ENCODE peak calls at places on chromosomes 7 and 10, in five cellular contexts. X is NCI-H460, E is Right ventricle myocardium inferior, H is AG04449, K is NAMALWA. D is an unnamed sample.
A peak's percentile ranks its signal among the peaks of the same experiment; 100 is the strongest.

GRCh38 chr7:35374858-35375257 is 121.0 kb upstream of the TBX20 start:
- DNase-seq in H (no peak), E (peak; percentile 76), X (no peak), K (no peak), D (no peak)

GRCh38 chr7:117731455-117731854 is 141.8 kb downstream of the CTTNBP2 start:
- DNase-seq in H (no peak), K (no peak), E (no peak), X (no peak), D (no peak)

GRCh38 chr7:138934861-138935260 is 46.3 kb downstream of the KIAA1549 start:
- DNase-seq in K (no peak), H (no peak), E (no peak), X (no peak), D (no peak)

GRCh38 chr10:79185796-79186374 is 117.1 kb downstream of the ZMIZ1 start:
- DNase-seq in K (no peak), E (peak; percentile 31), X (no peak), H (no peak), D (no peak)

GRCh38 chr10:117439243-117439912 is 64.1 kb upstream of the PDZD8 start:
- DNase-seq in K (no peak), E (no peak), X (peak; percentile 51), H (peak; percentile 78), D (peak; percentile 69)

GRCh38 chr10:33818343-33818742 is 483.9 kb upstream of the NRP1 start:
- DNase-seq in E (no peak), K (no peak), X (no peak), H (no peak), D (no peak)

GRCh38 chr10:101140950-101141621 is 10.0 kb downstream of the TLX1 start:
- DNase-seq in H (no peak), E (no peak), X (no peak), K (no peak), D (no peak)

GRCh38 chr10:101018600-101019439 is 12.1 kb downstream of the PDZD7 start:
- DNase-seq in H (no peak), K (peak; percentile 76), E (peak; percentile 90), X (peak; percentile 79), D (peak; percentile 74)

GRCh38 chr7:138666385-138666784 is 34.8 kb downstream of the SVOPL start:
- DNase-seq in K (no peak), X (no peak), E (no peak), H (no peak), D (peak; percentile 41)

GRCh38 chr7:418636-419280 is 100.9 kb downstream of the PDGFA start:
- DNase-seq in K (no peak), H (no peak), E (peak; percentile 46), X (no peak), D (no peak)

D was measured in NCI-H226.